ENCODE peak calls at places on chromosomes 5 and 9, in seven cellular contexts. U, E, F, Q, T, K and I are unnamed samples.

GRCh38 chr5:68593211-68593701 is 377.7 kb downstream of the PIK3R1 start:
- DNase-seq in U (no peak), F (no peak), T (no peak), Q (no peak), K (no peak), E (no peak), I (no peak)

GRCh38 chr9:8845376-8845775 is 1045.8 kb upstream of the DMAC1 start:
- DNase-seq in E (no peak), F (no peak), U (no peak), T (no peak), K (no peak), Q (no peak), I (no peak)

GRCh38 chr9:132348676-132349075 is 6.1 kb downstream of the SETX start:
- DNase-seq in T (no peak), E (no peak), K (no peak), Q (no peak), U (no peak), F (no peak), I (no peak)

GRCh38 chr5:14872070-14872989 is 752 bp upstream of the ANKH start:
- DNase-seq in F (no peak), K (peak), E (no peak), U (peak), Q (peak), T (peak), I (peak)

GRCh38 chr9:108617661-108618060 is 238.1 kb downstream of the ACTL7B start:
- DNase-seq in F (no peak), Q (no peak), K (no peak), U (no peak), E (no peak), T (no peak), I (no peak)

GRCh38 chr5:6724321-6724929 is 11.2 kb downstream of the TENT4A start:
- DNase-seq in F (no peak), U (no peak), K (no peak), Q (no peak), E (no peak), T (no peak), I (no peak)

GRCh38 chr5:163846512-163846911 is 341.1 kb downstream of the MAT2B start:
- DNase-seq in E (no peak), F (no peak), Q (no peak), T (no peak), K (no peak), U (no peak), I (no peak)

GRCh38 chr5:134111741-134112647 is 2.5 kb upstream of the TCF7 start:
- DNase-seq in E (no peak), Q (no peak), T (peak), U (peak), K (no peak), F (no peak), I (no peak)

GRCh38 chr9:82957526-82958379 is 105.2 kb downstream of the RASEF start:
- DNase-seq in K (no peak), U (no peak), F (no peak), Q (no peak), T (no peak), E (no peak), I (no peak)

GRCh38 chr9:117083440-117083984 is 331.3 kb downstream of the ASTN2 start:
- DNase-seq in U (no peak), E (no peak), T (no peak), K (no peak), F (no peak), Q (no peak), I (no peak)

GRCh38 chr5:82272957-82273356 is 5.2 kb downstream of the RPS23 start:
- DNase-seq in U (no peak), K (no peak), T (no peak), E (no peak), Q (no peak), F (no peak), I (no peak)

GRCh38 chr5:149485655-149486615 is 65.3 kb downstream of the CSNK1A1 start:
- DNase-seq in E (peak), T (no peak), U (peak), Q (no peak), K (no peak), F (peak), I (no peak)

GRCh38 chr5:9557696-9558095 is 11.8 kb upstream of the SEMA5A start:
- DNase-seq in Q (no peak), K (no peak), T (no peak), F (no peak), U (no peak), E (no peak), I (no peak)

GRCh38 chr5:77356740-77357139 is 135.4 kb downstream of the WDR41 start:
- DNase-seq in K (no peak), E (peak), U (no peak), T (no peak), Q (no peak), F (no peak), I (no peak)

GRCh38 chr9:127318651-127319167 is 54.1 kb downstream of the GARNL3 start:
- DNase-seq in U (peak), K (no peak), T (no peak), E (peak), Q (no peak), F (no peak), I (no peak)

GRCh38 chr5:33223563-33224305 is 217.0 kb upstream of the TARS1 start:
- DNase-seq in E (no peak), T (no peak), U (no peak), F (no peak), K (no peak), Q (no peak), I (no peak)

GRCh38 chr5:103243665-103244064 is 14.9 kb upstream of the MACIR start:
- DNase-seq in F (no peak), U (no peak), T (no peak), K (no peak), Q (no peak), E (no peak), I (no peak)

GRCh38 chr9:98521141-98521540 is 187.6 kb downstream of the GABBR2 start:
- DNase-seq in U (peak), E (peak), F (no peak), T (no peak), K (no peak), Q (no peak), I (no peak)

GRCh38 chr5:71905804-71906711 is 187.0 kb downstream of the CARTPT start:
- DNase-seq in K (no peak), U (no peak), T (no peak), F (no peak), Q (no peak), E (no peak), I (no peak)

GRCh38 chr5:11780641-11781345 is 123.5 kb downstream of the CTNND2 start:
- DNase-seq in U (no peak), F (no peak), Q (no peak), T (no peak), E (no peak), K (no peak), I (no peak)

GRCh38 chr5:150641006-150641570 is 628 bp downstream of the SYNPO start:
- DNase-seq in Q (no peak), F (peak), E (no peak), T (no peak), K (no peak), U (no peak), I (no peak)